ENCODE peak calls at places on chromosomes 4 and X, in nine cellular contexts. O is D341Med, P is islet precursor cell, K is mesenchymal stem cell, N is nephron progenitor cell, Q is AG08396, L is NCI-H510A treated with DMSO at 0.1 percent for 48 hours, U is germinal center, C is GM12865. S is an unnamed sample.

GRCh38 chr4:100823066-100823992 is 305.5 kb upstream of the EMCN start:
- DNase-seq in O (no peak), P (no peak), K (no peak), N (no peak), Q (no peak), L (peak; percentile 77), U (no peak), C (peak; percentile 87), S (no peak)

GRCh38 chr4:87939978-87940690 is 35.4 kb upstream of the SPP1 start:
- DNase-seq in O (no peak), P (no peak), K (no peak), N (no peak), Q (no peak), L (no peak), U (no peak), C (no peak), S (no peak)

GRCh38 chrX:3204606-3205005 is 141.8 kb downstream of the MXRA5 start:
- DNase-seq in O (no peak), P (no peak), K (no peak), N (no peak), Q (no peak), L (no peak), U (no peak), C (no peak), S (no peak)

GRCh38 chr4:67229148-67229547 is 316.2 kb downstream of the CENPC start:
- DNase-seq in O (no peak), P (no peak), K (no peak), N (no peak), Q (no peak), L (no peak), U (no peak), C (no peak), S (no peak)

GRCh38 chr4:139735381-139736256 is 70.0 kb downstream of the MGST2 start:
- DNase-seq in O (peak; percentile 63), P (peak; percentile 76), K (peak; percentile 49), N (peak; percentile 75), Q (peak; percentile 49), L (no peak), U (peak; percentile 57), C (no peak), S (no peak)

GRCh38 chr4:75745192-75745591 is 20.8 kb downstream of the USO1 start:
- DNase-seq in O (no peak), P (no peak), K (peak; percentile 79), N (no peak), Q (no peak), L (no peak), U (no peak), C (no peak), S (no peak)

GRCh38 chrX:139120760-139121159 is 409.2 kb upstream of the FGF13 start:
- DNase-seq in O (no peak), P (no peak), K (no peak), N (no peak), Q (no peak), L (no peak), U (no peak), C (no peak), S (no peak)

GRCh38 chr4:115575851-115576250 is 462.4 kb upstream of the NDST4 start:
- DNase-seq in O (no peak), P (no peak), K (no peak), N (no peak), Q (no peak), L (no peak), U (no peak), C (no peak), S (no peak)

GRCh38 chrX:70979136-70979762 is 48.4 kb upstream of the SLC7A3 start:
- DNase-seq in O (peak; percentile 17), P (peak; percentile 60), K (peak; percentile 57), N (no peak), Q (peak; percentile 24), L (peak; percentile 8), U (no peak), C (peak; percentile 10), S (no peak)

GRCh38 chr4:105369988-105370387 is 103.9 kb downstream of the PPA2 start:
- DNase-seq in O (no peak), P (no peak), K (no peak), N (no peak), Q (no peak), L (no peak), U (no peak), C (no peak), S (no peak)

S was measured in T-helper 17 cell.